ENCODE peak calls at places on chromosomes 13 and 19, in eight cellular contexts. M, S, D, B, V, Q, H and I are unnamed samples.

GRCh38 chr19:38792250-38793111 is 3.5 kb downstream of the LGALS7B start:
- DNase-seq in B (no peak), D (no peak), Q (peak), S (no peak), H (peak), M (no peak), V (no peak), I (no peak)

GRCh38 chr13:44364601-44365000 is 9.0 kb upstream of the SERP2 start:
- DNase-seq in S (peak), H (peak), M (peak), B (no peak), Q (no peak), D (peak), V (peak), I (no peak)

GRCh38 chr19:16497042-16497441 is 848 bp downstream of the C19orf44 start:
- DNase-seq in D (no peak), M (no peak), Q (no peak), B (no peak), H (no peak), V (no peak), S (no peak), I (no peak)

GRCh38 chr13:49023441-49023840 is 47.7 kb downstream of the FNDC3A start:
- DNase-seq in Q (no peak), V (peak), S (no peak), D (peak), M (peak), H (peak), B (no peak), I (no peak)

GRCh38 chr13:99465454-99465853 is 35.8 kb upstream of the TM9SF2 start:
- DNase-seq in D (no peak), V (no peak), B (no peak), M (no peak), Q (no peak), S (no peak), H (no peak), I (no peak)

GRCh38 chr13:37392389-37392788 is 206.2 kb downstream of the POSTN start:
- DNase-seq in S (no peak), H (no peak), D (no peak), V (no peak), B (no peak), M (no peak), Q (no peak), I (no peak)

GRCh38 chr19:10430505-10431253 is 10.3 kb downstream of the PDE4A start:
- DNase-seq in B (no peak), M (peak), V (no peak), D (no peak), S (no peak), Q (peak), H (peak), I (peak)

GRCh38 chr19:46890423-46891170 is 29.8 kb downstream of the ARHGAP35 start:
- DNase-seq in B (no peak), M (peak), Q (no peak), H (peak), S (peak), V (peak), D (peak), I (peak)

DNA sequence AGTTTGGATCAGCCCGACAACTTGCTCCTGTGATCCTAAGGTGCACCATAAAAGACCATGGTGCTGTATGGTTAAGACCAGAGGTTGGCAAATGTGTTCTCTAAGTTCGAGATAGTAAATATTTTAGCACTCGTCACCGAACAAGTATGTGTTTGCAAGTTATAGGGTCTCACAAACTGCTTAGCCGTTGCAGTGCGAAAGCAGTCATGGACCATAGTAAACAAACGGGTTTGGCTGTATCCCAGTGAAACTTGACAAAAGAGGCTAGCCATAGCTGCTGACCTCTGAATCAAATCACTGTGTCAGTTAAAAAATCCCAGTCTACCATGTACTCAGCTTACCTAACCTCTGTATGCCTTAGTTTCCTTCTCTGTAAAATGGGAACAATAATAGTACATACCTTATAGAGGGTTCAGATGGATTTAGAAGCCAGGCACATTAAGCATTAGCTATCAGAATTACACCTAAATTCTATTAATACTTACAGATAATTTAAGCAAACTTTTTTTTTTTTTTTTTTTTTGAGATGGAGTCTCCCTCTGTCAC is 72.1 kb downstream of the IPO5 start:
- DNase-seq in M (no peak), V (no peak), Q (no peak), H (no peak), D (no peak), S (no peak), B (no peak), I (no peak)
- TF ChIP-seq CTCF in M (no peak), V (no peak), Q (no peak), H (no peak), D (no peak), S (no peak), B (no peak), I (no peak)

GRCh38 chr19:30091856-30092255 is 149.8 kb downstream of the URI1 start:
- DNase-seq in S (no peak), B (no peak), V (no peak), M (no peak), H (no peak), Q (no peak), D (no peak), I (no peak)
- TF ChIP-seq CTCF in S (no peak), B (no peak), V (no peak), M (no peak), H (no peak), Q (no peak), D (no peak), I (no peak)

DNA sequence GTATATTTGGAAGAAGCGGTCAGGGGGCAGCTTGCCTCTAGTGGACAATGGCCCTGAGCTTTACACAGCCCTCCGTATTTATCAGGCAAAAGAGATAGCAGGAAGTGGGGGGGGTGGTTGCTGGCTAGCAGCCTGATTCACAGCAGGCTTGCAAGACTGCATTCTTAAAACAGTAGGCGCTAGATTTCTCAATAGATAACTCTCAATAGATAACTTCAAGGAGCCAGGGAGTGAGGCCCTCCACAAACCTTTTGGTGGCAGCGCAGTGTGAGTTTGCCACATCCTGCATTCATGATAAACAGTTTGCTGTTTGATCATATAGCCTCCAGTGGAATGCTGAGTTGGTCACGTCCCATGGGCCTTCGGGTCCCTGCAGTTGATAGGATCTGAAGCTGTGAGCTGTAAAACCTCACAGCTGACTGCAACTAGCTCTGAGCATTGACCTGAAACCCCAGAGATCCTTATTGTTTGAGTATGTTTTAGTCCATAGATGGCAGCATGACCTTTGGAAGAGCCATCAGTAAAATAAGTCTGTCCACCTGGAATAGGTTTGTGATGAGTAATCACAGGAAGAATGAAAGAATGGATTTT is 12.2 kb downstream of the FPR3 start:
- DNase-seq in B (no peak), Q (no peak), V (no peak), M (peak), S (no peak), H (peak), D (no peak), I (no peak)
- TF ChIP-seq CTCF in B (no peak), Q (no peak), V (no peak), M (no peak), S (no peak), H (no peak), D (no peak), I (no peak)

GRCh38 chr13:19597523-19597922 is 35.9 kb upstream of the MPHOSPH8 start:
- DNase-seq in H (no peak), M (peak), V (no peak), D (no peak), Q (no peak), S (no peak), B (no peak), I (no peak)

GRCh38 chr13:19605161-19605955 is 28.1 kb upstream of the MPHOSPH8 start:
- DNase-seq in V (no peak), Q (no peak), H (no peak), M (peak), D (no peak), B (no peak), S (no peak), I (no peak)

GRCh38 chr13:19604306-19604705 is 29.2 kb upstream of the MPHOSPH8 start:
- DNase-seq in M (no peak), D (no peak), S (no peak), H (no peak), V (no peak), B (no peak), Q (no peak), I (no peak)

GRCh38 chr13:19606152-19606551 is 27.3 kb upstream of the MPHOSPH8 start:
- DNase-seq in B (no peak), M (peak), V (no peak), D (no peak), H (no peak), S (no peak), Q (no peak), I (no peak)

GRCh38 chr13:19601749-19602725 is 31.4 kb upstream of the MPHOSPH8 start:
- DNase-seq in M (peak), V (no peak), B (no peak), H (peak), D (no peak), S (no peak), Q (peak), I (no peak)
- TF ChIP-seq CTCF in M (peak), V (no peak), B (no peak), H (no peak), D (peak), S (no peak), Q (peak), I (no peak)

GRCh38 chr13:54950546-54950945 is 1921.9 kb downstream of the OLFM4 start:
- DNase-seq in M (no peak), H (no peak), D (no peak), V (no peak), S (no peak), B (no peak), Q (no peak), I (no peak)
- TF ChIP-seq CTCF in M (no peak), H (no peak), D (no peak), V (peak), S (no peak), B (peak), Q (no peak), I (no peak)

GRCh38 chr19:28505933-28506332 is 707.0 kb downstream of the UQCRFS1 start:
- DNase-seq in M (no peak), S (no peak), H (no peak), D (no peak), Q (no peak), B (no peak), V (no peak), I (no peak)

GRCh38 chr19:28505134-28505533 is 707.8 kb downstream of the UQCRFS1 start:
- DNase-seq in H (no peak), M (no peak), D (no peak), S (no peak), B (no peak), Q (no peak), V (no peak), I (no peak)

GRCh38 chr19:28508666-28509065 is 704.3 kb downstream of the UQCRFS1 start:
- DNase-seq in D (no peak), V (no peak), Q (no peak), H (no peak), S (no peak), M (no peak), B (no peak), I (no peak)

GRCh38 chr19:28511655-28512054 is 701.3 kb downstream of the UQCRFS1 start:
- DNase-seq in S (no peak), Q (no peak), V (no peak), M (no peak), B (no peak), H (no peak), D (no peak), I (no peak)

GRCh38 chr19:28509079-28509895 is 703.7 kb downstream of the UQCRFS1 start:
- DNase-seq in B (no peak), H (no peak), M (no peak), S (no peak), V (no peak), Q (no peak), D (no peak), I (no peak)
- TF ChIP-seq CTCF in B (no peak), H (no peak), M (no peak), S (no peak), V (no peak), Q (no peak), D (no peak), I (no peak)